ENCODE peak calls at places on chromosome 11, in four cellular contexts. N is neuronal stem cell, B is H9, Z is head of caudate nucleus. U is an unnamed sample.

GRCh38 chr11:4606231-4607015 is 1.6 kb downstream of the TRIM68 start:
- DNase-seq in B (no peak), Z (no peak), N (no peak), U (no peak)

GRCh38 chr11:46285594-46286033 is 8.2 kb downstream of the CREB3L1 start:
- DNase-seq in N (no peak), B (no peak), Z (no peak), U (no peak)

GRCh38 chr11:81497202-81497804 is 1236.4 kb downstream of the FAM181B start:
- DNase-seq in Z (no peak), B (no peak), N (peak), U (no peak)

GRCh38 chr11:126182787-126183445 is 28.5 kb downstream of the RPUSD4 start:
- DNase-seq in B (no peak), N (no peak), Z (no peak), U (no peak)

GRCh38 chr11:45649544-45650165 is 15.8 kb downstream of the CHST1 start:
- DNase-seq in B (no peak), Z (no peak), N (no peak), U (no peak)

GRCh38 chr11:250274-250673 is 13.5 kb downstream of the PSMD13 start:
- DNase-seq in B (no peak), N (no peak), Z (no peak), U (no peak)

GRCh38 chr11:59205664-59206063 is 7.1 kb downstream of the MPEG1 start:
- DNase-seq in B (no peak), N (no peak), Z (no peak), U (no peak)

GRCh38 chr11:61816736-61817455 is at the start of gene FADS1:
- DNase-seq in B (peak), Z (peak), N (peak), U (peak)

GRCh38 chr11:8610532-8611116 is 16.6 kb upstream of the STK33 start:
- DNase-seq in B (peak), Z (peak), N (no peak), U (no peak)

GRCh38 chr11:72584933-72585597 is 89.2 kb downstream of the PDE2A start:
- DNase-seq in Z (no peak), N (no peak), B (no peak), U (no peak)

GRCh38 chr11:61026121-61027031 is 54.9 kb downstream of the CD6 start:
- DNase-seq in N (no peak), Z (no peak), B (no peak), U (no peak)

GRCh38 chr11:129862123-129862522 is 33.3 kb downstream of the NFRKB start:
- DNase-seq in B (no peak), N (no peak), Z (no peak), U (no peak)

GRCh38 chr11:2655834-2656622 is 43.8 kb downstream of the KCNQ1OT1 start:
- DNase-seq in B (no peak), Z (no peak), N (no peak), U (no peak)

GRCh38 chr11:65891180-65892136 is 985 bp downstream of the CCDC85B start:
- DNase-seq in Z (peak), N (no peak), B (peak), U (peak)

GRCh38 chr11:98940913-98941312 is 79.8 kb upstream of the CNTN5 start:
- DNase-seq in B (peak), Z (no peak), N (no peak), U (no peak)

GRCh38 chr11:2194877-2195755 is 23.5 kb upstream of the TH start:
- DNase-seq in B (peak), N (peak), Z (peak), U (peak)

GRCh38 chr11:64675417-64676252 is 47.4 kb downstream of the NRXN2 start:
- DNase-seq in B (no peak), N (no peak), Z (peak), U (no peak)

GRCh38 chr11:8593935-8594909 is at the start of gene STK33:
- DNase-seq in B (peak), N (peak), Z (peak), U (peak)

GRCh38 chr11:66866007-66866406 is 9.1 kb downstream of the LRFN4 start:
- DNase-seq in B (no peak), N (no peak), Z (no peak), U (no peak)

GRCh38 chr11:74871037-74871436 is 77.9 kb downstream of the XRRA1 start:
- DNase-seq in N (no peak), B (no peak), Z (no peak), U (no peak)

GRCh38 chr11:93532285-93532789 is 10.9 kb downstream of the SMCO4 start:
- DNase-seq in N (no peak), Z (no peak), B (no peak), U (no peak)

GRCh38 chr11:14148653-14149273 is 186.2 kb downstream of the SPON1 start:
- DNase-seq in N (no peak), B (no peak), Z (no peak), U (no peak)

GRCh38 chr11:119093951-119094815 is 7.5 kb downstream of the DPAGT1 start:
- DNase-seq in Z (peak), B (no peak), N (no peak), U (no peak)

GRCh38 chr11:12167098-12167999 is 57.0 kb downstream of the MICAL2 start:
- DNase-seq in B (no peak), Z (no peak), N (no peak), U (peak)

GRCh38 chr11:76635991-76636520 is 34.5 kb downstream of the LRRC32 start:
- DNase-seq in B (no peak), Z (no peak), N (no peak), U (peak)